ENCODE peak calls at places on chromosome 5, in five cellular contexts. N, I, U, E and M are unnamed samples.

GRCh38 chr5:33762859-33763258 is 128.9 kb downstream of the ADAMTS12 start:
- DNase-seq in N (no peak), I (no peak), U (no peak), E (no peak), M (no peak)

GRCh38 chr5:129069316-129069715 is 25.2 kb upstream of the ISOC1 start:
- DNase-seq in N (no peak), I (no peak), U (no peak), E (no peak), M (no peak)

GRCh38 chr5:114192108-114192507 is 169.8 kb upstream of the KCNN2 start:
- DNase-seq in N (no peak), I (peak), U (no peak), E (no peak), M (peak)

GRCh38 chr5:133242221-133242835 is 190.5 kb downstream of the HSPA4 start:
- DNase-seq in N (no peak), I (no peak), U (no peak), E (no peak), M (no peak)

GRCh38 chr5:64147849-64148441 is 17.7 kb upstream of the RNF180 start:
- DNase-seq in N (peak), I (peak), U (peak), E (peak), M (peak)

GRCh38 chr5:73968246-73968645 is 342.2 kb downstream of the ARHGEF28 start:
- DNase-seq in N (no peak), I (no peak), U (no peak), E (no peak), M (no peak)

GRCh38 chr5:83048277-83048676 is 28.9 kb downstream of the TMEM167A start:
- DNase-seq in N (no peak), I (no peak), U (no peak), E (no peak), M (no peak)

GRCh38 chr5:78544531-78545200 is 103.9 kb downstream of the LHFPL2 start:
- DNase-seq in N (no peak), I (no peak), U (no peak), E (peak), M (no peak)

GRCh38 chr5:64292611-64293215 is 127.1 kb downstream of the RNF180 start:
- DNase-seq in N (no peak), I (no peak), U (no peak), E (peak), M (no peak)

GRCh38 chr5:162196351-162196750 is 128.8 kb downstream of the GABRG2 start:
- DNase-seq in N (no peak), I (no peak), U (no peak), E (no peak), M (no peak)

GRCh38 chr5:40124367-40124766 is 555.3 kb upstream of the PTGER4 start:
- DNase-seq in N (no peak), I (no peak), U (no peak), E (no peak), M (no peak)

GRCh38 chr5:76953551-76954382 is 922 bp downstream of the CRHBP start:
- DNase-seq in N (no peak), I (peak), U (no peak), E (no peak), M (no peak)

GRCh38 chr5:121987685-121988073 is 25.9 kb downstream of the SRFBP1 start:
- DNase-seq in N (no peak), I (no peak), U (no peak), E (no peak), M (no peak)

GRCh38 chr5:134345996-134346395 is 21.0 kb downstream of the CDKL3 start:
- DNase-seq in N (no peak), I (peak), U (no peak), E (no peak), M (peak)

GRCh38 chr5:54571462-54571861 is 53.9 kb downstream of the SNX18 start:
- DNase-seq in N (no peak), I (no peak), U (no peak), E (no peak), M (no peak)

GRCh38 chr5:126917918-126918623 is 112.3 kb downstream of the MARCHF3 start:
- DNase-seq in N (no peak), I (no peak), U (peak), E (no peak), M (peak)

GRCh38 chr5:66856041-66856805 is 260.0 kb downstream of the MAST4 start:
- DNase-seq in N (no peak), I (no peak), U (no peak), E (no peak), M (no peak)

GRCh38 chr5:109529520-109529919 is 119.7 kb upstream of the PJA2 start:
- DNase-seq in N (peak), I (peak), U (no peak), E (peak), M (peak)

GRCh38 chr5:150723845-150724244 is 23.0 kb upstream of the RBM22 start:
- DNase-seq in N (no peak), I (no peak), U (no peak), E (no peak), M (peak)

GRCh38 chr5:133635051-133635450 is 22.7 kb upstream of the FSTL4 start:
- DNase-seq in N (no peak), I (peak), U (no peak), E (peak), M (peak)

GRCh38 chr5:97009212-97009898 is 73.5 kb downstream of the LNPEP start:
- DNase-seq in N (no peak), I (no peak), U (no peak), E (no peak), M (no peak)
- H3K4me3 ChIP-seq in N (no peak), I (no peak), U (no peak), E (no peak), M (no peak)

DNA sequence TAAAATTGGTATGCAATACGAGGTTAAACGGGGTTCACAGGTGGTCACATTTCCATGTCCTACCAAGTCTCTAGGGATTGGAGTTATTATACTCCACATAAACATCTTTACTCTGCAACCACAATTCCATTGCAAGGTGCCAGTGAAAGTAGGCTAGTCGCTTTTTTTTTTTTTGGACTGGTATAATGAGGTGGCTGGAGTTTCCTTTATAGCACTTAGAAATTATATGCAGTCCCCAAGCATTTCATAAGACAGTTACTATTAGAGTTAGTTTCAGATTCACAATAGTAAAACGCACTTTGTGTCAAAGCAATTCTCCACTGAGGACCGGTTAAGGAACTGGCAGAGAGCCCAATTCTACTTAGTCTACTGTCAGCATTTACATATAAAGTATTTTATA is 1.4 kb downstream of the MEF2C start:
- DNase-seq in N (no peak), I (no peak), U (no peak), E (no peak), M (no peak)
- H3K4me3 ChIP-seq in N (peak), I (no peak), U (peak), E (peak), M (no peak)

GRCh38 chr5:163436515-163436914 is 880 bp upstream of the CCNG1 start:
- DNase-seq in N (no peak), I (no peak), U (no peak), E (no peak), M (no peak)
- H3K4me3 ChIP-seq in N (peak), I (peak), U (peak), E (peak), M (no peak)

DNA sequence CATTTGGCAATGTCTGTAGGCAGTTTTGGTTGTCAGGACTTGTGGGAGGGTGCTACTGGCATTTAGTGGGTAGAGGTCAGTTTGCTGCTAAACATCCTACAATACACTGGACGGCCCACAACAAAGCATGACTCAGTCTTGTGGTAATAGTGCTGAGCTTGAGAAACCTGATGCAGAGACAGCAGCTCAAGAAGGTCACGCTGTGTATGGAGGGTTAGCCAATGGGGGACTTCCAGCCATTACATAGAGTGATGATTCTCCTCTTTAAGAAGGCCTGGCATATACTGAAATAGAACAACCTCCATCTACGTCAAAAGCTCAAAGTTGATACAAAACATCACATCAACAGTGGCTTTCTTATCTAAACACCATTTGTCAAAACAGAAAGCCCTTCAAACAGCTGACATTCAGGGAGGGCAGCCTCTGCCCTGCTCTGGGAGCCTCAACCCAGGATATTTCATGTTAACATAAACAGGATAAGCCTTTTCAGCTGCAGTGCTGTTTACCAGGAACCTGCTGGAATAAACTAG is 143.0 kb downstream of the GPBP1 start:
- DNase-seq in N (no peak), I (peak), U (no peak), E (peak), M (peak)
- H3K4me3 ChIP-seq in N (no peak), I (no peak), U (no peak), E (no peak), M (no peak)

GRCh38 chr5:6631441-6631840 is 1.4 kb downstream of the NSUN2 start:
- DNase-seq in N (no peak), I (no peak), U (no peak), E (no peak), M (no peak)
- H3K4me3 ChIP-seq in N (peak), I (peak), U (no peak), E (peak), M (no peak)

GRCh38 chr5:141001466-141001853 is 35.2 kb downstream of the PCDHAC2 start:
- DNase-seq in N (no peak), I (peak), U (peak), E (no peak), M (peak)
- H3K4me3 ChIP-seq in N (peak), I (peak), U (peak), E (peak), M (peak)